ENCODE peak calls at places on chromosomes 7 and 10, in four cellular contexts. O is K562, C is HepG2, Q is H1. S is an unnamed sample.

GRCh38 chr10:8275911-8276310 is 221.4 kb downstream of the GATA3 start:
- DNase-seq in C (no peak), Q (no peak), O (peak), S (no peak)

GRCh38 chr7:107813524-107813923 is 10.5 kb upstream of the SLC26A3 start:
- DNase-seq in O (no peak), C (no peak), Q (no peak), S (no peak)

GRCh38 chr10:33233635-33234034 is 100.8 kb downstream of the NRP1 start:
- DNase-seq in C (no peak), Q (no peak), O (no peak), S (no peak)

GRCh38 chr10:125084191-125085186 is 75.9 kb downstream of the CTBP2 start:
- DNase-seq in O (no peak), Q (no peak), C (peak), S (peak)

GRCh38 chr7:30575910-30576309 is 18.8 kb upstream of the GARS1 start:
- DNase-seq in Q (no peak), C (no peak), O (no peak), S (no peak)

GRCh38 chr7:14896461-14896860 is 6.1 kb downstream of the DGKB start:
- DNase-seq in Q (no peak), O (no peak), C (no peak), S (no peak)

GRCh38 chr10:62459072-62459471 is 84.9 kb downstream of the ZNF365 start:
- DNase-seq in O (no peak), Q (no peak), C (no peak), S (no peak)

GRCh38 chr7:98130959-98131358 is 24.3 kb downstream of the LMTK2 start:
- DNase-seq in C (no peak), Q (no peak), O (no peak), S (no peak)

GRCh38 chr10:30862486-30862885 is 169.2 kb downstream of the ZNF438 start:
- DNase-seq in C (no peak), O (no peak), Q (no peak), S (no peak)

GRCh38 chr7:120857558-120858298 is at the start of gene TSPAN12:
- DNase-seq in O (peak), Q (peak), C (peak), S (peak)

GRCh38 chr10:99674762-99675161 is 15.5 kb downstream of the ENTPD7 start:
- DNase-seq in C (no peak), O (no peak), Q (no peak), S (no peak)

GRCh38 chr10:70461397-70462348 is 16.9 kb upstream of the PALD1 start:
- DNase-seq in C (peak), Q (no peak), O (peak), S (peak)

GRCh38 chr10:38094923-38095574 is 912 bp downstream of the ZNF37A start:
- DNase-seq in Q (peak), C (no peak), O (no peak), S (no peak)

GRCh38 chr10:13920465-13920864 is 333.7 kb downstream of the PRPF18 start:
- DNase-seq in Q (no peak), O (no peak), C (no peak), S (no peak)

GRCh38 chr7:11436317-11436716 is 395.7 kb downstream of the THSD7A start:
- DNase-seq in C (no peak), O (no peak), Q (no peak), S (no peak)

GRCh38 chr7:64192775-64193174 is 14.2 kb upstream of the ZNF735 start:
- DNase-seq in Q (no peak), C (no peak), O (no peak), S (no peak)

GRCh38 chr7:157404845-157405481 is 68.2 kb downstream of the DNAJB6 start:
- DNase-seq in C (no peak), O (peak), Q (no peak), S (peak)

GRCh38 chr10:97830064-97830463 is 19.6 kb upstream of the GOLGA7B start:
- DNase-seq in Q (no peak), C (no peak), O (no peak), S (no peak)

GRCh38 chr10:96986200-96986856 is 154.2 kb downstream of the LCOR start:
- DNase-seq in O (no peak), C (no peak), Q (no peak), S (no peak)

GRCh38 chr10:66931340-66931948 is 5.6 kb downstream of the LRRTM3 start:
- DNase-seq in Q (no peak), C (peak), O (peak), S (peak)

GRCh38 chr7:25014735-25015134 is 34.8 kb upstream of the OSBPL3 start:
- DNase-seq in O (no peak), C (no peak), Q (no peak), S (peak)

GRCh38 chr10:124378271-124378670 is 40.5 kb downstream of the OAT start:
- DNase-seq in O (no peak), C (no peak), Q (no peak), S (no peak)

GRCh38 chr10:122291739-122292138 is 20.6 kb downstream of the BTBD16 start:
- DNase-seq in Q (no peak), O (no peak), C (no peak), S (no peak)

GRCh38 chr7:155584763-155585531 is 38.6 kb upstream of the CNPY1 start:
- DNase-seq in O (peak), C (no peak), Q (no peak), S (no peak)
- TF ChIP-seq RNF2 in O (no peak), C (no peak), Q (no peak), S (no peak)

GRCh38 chr10:11178606-11179221 is 161.0 kb downstream of the CELF2 start:
- DNase-seq in C (no peak), Q (no peak), O (peak), S (no peak)
- TF ChIP-seq EP300 in C (no peak), Q (no peak), O (peak), S (no peak)

DNA sequence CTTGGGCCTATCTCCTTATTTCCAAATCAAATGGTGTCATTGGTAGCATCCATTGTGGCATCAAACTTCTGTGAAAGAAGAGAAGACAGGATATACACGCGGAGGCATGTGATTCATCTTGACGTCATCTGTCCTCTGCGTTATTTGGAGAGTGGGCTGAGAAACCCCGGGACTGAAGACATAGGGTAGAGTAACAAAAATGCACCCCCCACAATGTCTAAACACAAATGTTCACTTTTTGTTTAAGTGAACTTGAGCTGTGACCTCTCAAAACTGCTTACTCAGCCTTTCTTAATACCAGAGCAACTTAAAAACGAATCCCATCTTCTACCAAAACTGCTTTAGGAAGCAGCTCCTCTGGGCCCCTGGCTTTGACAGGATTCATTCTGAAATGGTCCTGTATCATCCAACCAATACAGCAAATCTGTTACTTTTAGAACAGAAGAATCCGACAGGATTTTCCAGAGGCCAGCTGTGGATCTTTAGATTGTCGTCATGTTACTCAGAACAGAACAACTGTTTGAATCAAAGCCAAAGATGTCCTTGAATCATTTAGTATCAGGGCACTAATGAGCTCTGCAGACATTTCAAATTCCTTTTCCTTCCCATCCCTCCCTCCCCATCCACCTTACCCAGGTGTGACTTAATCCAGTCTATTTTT is 438.1 kb downstream of the SUGCT start:
- DNase-seq in O (no peak), Q (no peak), C (no peak), S (no peak)
- TF ChIP-seq RNF2 in O (no peak), Q (no peak), C (no peak), S (no peak)

GRCh38 chr7:77327067-77327931 is 88.8 kb downstream of the GSAP start:
- DNase-seq in Q (no peak), O (no peak), C (peak), S (no peak)

GRCh38 chr7:77329466-77330168 is 86.5 kb downstream of the GSAP start:
- DNase-seq in Q (no peak), C (no peak), O (no peak), S (no peak)

GRCh38 chr7:77330169-77330882 is 85.8 kb downstream of the GSAP start:
- DNase-seq in O (no peak), Q (no peak), C (no peak), S (no peak)

GRCh38 chr7:77327932-77328628 is 88.1 kb downstream of the GSAP start:
- DNase-seq in O (no peak), C (no peak), Q (no peak), S (no peak)

GRCh38 chr7:77328669-77329068 is 87.5 kb downstream of the GSAP start:
- DNase-seq in C (no peak), O (no peak), Q (no peak), S (no peak)
- TF ChIP-seq EP300 in C (no peak), O (no peak), Q (no peak), S (no peak)

DNA sequence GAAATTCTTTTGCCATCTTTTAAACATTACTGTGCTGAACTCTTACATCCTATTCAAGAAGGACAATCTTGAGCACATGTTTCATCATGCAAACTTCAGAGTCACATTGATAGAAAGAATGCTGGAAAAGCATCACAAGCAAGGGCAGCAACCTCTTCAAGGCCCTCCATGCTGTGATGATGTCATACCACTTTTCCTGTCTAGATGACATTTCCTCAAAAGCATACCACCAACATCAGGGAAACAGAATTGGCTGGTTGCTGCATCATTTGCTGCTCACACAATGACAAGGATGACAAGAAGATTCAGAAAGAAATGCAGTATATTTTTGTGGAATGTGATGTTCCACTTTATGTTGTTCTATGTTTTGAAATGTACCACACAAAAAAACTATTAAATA is 37.6 kb downstream of the CYP2C8 start:
- DNase-seq in Q (no peak), O (no peak), C (no peak), S (no peak)
- TF ChIP-seq RNF2 in Q (no peak), O (no peak), C (no peak), S (no peak)

DNA sequence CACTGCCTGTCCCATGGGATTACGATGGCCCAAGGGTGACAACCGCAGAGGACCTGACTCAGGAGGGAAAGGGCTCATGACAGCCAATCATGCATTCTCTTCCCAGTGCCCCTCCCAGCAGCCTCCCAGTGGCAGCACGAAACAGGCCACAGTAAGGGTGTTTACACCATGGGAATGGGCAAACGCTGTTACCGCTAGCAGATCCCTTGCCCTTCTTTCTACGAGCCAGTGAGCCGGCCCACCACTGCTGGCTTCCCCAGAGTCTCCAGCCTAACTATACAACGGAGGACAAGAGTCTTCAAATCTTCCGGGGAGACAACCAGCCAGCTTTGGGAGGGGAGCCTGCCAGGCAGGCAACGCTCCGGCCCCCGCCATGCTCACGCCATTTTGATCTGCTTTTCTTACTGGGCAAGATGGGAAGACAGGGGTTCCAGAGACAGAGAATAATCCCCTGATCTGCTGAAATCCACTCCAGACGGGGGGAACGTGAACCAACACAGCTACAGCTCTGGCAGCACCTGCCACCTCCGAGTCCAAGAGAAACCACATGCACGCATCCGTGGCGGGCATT is 69.8 kb downstream of the SLC29A4 start:
- DNase-seq in C (no peak), Q (no peak), O (no peak), S (no peak)
- TF ChIP-seq EP300 in C (no peak), Q (no peak), O (no peak), S (no peak)

GRCh38 chr7:112654322-112655216 is 135.6 kb downstream of the TMEM168 start:
- DNase-seq in O (no peak), C (no peak), Q (no peak), S (no peak)
- TF ChIP-seq RNF2 in O (no peak), C (no peak), Q (no peak), S (no peak)

GRCh38 chr10:50375051-50375452 is 123.7 kb upstream of the ASAH2 start:
- DNase-seq in Q (no peak), O (no peak), C (no peak), S (no peak)
- TF ChIP-seq EP300 in Q (no peak), O (no peak), C (no peak), S (no peak)

DNA sequence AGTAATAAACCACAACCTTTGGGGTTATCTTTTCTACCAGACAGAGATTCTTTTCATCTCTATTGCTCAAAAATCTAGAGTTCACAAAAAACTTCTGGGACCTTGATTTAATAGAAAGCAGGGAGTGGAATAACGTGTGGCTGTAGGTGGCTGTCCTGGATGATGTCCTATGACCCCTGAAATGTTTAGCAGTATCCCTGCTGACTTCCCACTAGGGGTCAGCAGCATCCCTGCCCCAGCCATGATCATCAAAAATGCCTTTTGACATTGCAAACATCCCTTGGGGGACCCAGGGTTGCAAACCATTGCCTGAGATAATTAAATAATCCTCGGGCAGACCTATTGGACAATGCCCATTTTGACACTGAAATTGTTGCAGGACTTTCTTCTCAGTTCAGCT is 177.1 kb downstream of the USP6NL start:
- DNase-seq in C (peak), O (peak), Q (no peak), S (no peak)
- TF ChIP-seq RNF2 in C (no peak), O (no peak), Q (no peak), S (no peak)